ENCODE peak calls at places on chromosomes 12 and 14, in six cellular contexts. S is cardiac fibroblast, C is endodermal cell, M is cardiac muscle cell, W is neuronal stem cell, J is naive B cell. I is an unnamed sample.

GRCh38 chr12:48997719-48998496 is 1.3 kb downstream of the DDN start:
- DNase-seq in S (no peak), C (peak), M (no peak), W (no peak), J (peak), I (no peak)

GRCh38 chr12:83665755-83666154 is 979.0 kb downstream of the TMTC2 start:
- DNase-seq in S (no peak), C (no peak), M (no peak), W (no peak), J (no peak), I (no peak)

GRCh38 chr14:32110200-32110896 is 33.2 kb downstream of the ARHGAP5 start:
- DNase-seq in S (no peak), C (no peak), M (no peak), W (no peak), J (no peak), I (no peak)

GRCh38 chr12:112822056-112822455 is 30.5 kb downstream of the RPH3A start:
- DNase-seq in S (no peak), C (peak), M (peak), W (no peak), J (no peak), I (no peak)

GRCh38 chr14:92613008-92613658 is 99.6 kb downstream of the RIN3 start:
- DNase-seq in S (peak), C (peak), M (peak), W (peak), J (peak), I (peak)

GRCh38 chr14:92460916-92461579 is 52.5 kb upstream of the RIN3 start:
- DNase-seq in S (peak), C (peak), M (no peak), W (no peak), J (no peak), I (no peak)

GRCh38 chr12:63916561-63917476 is 72.3 kb downstream of the SRGAP1 start:
- DNase-seq in S (peak), C (no peak), M (no peak), W (no peak), J (no peak), I (peak)

GRCh38 chr12:105474672-105475071 is 144.2 kb downstream of the C12orf75 start:
- DNase-seq in S (no peak), C (peak), M (no peak), W (no peak), J (no peak), I (peak)

GRCh38 chr14:61454545-61454944 is 133.2 kb downstream of the PRKCH start:
- DNase-seq in S (no peak), C (no peak), M (peak), W (no peak), J (no peak), I (no peak)